ENCODE peak calls at places on chromosomes 11 and 22, in six cellular contexts. P, K, H, Y, F and C are unnamed samples.

GRCh38 chr11:70519117-70519516 is 120.8 kb downstream of the CTTN start:
- DNase-seq in P (no peak), K (no peak), H (no peak), Y (no peak), F (no peak), C (no peak)

GRCh38 chr11:111910637-111911562 is 670 bp downstream of the CRYAB start:
- DNase-seq in P (no peak), K (no peak), H (no peak), Y (no peak), F (no peak), C (no peak)

GRCh38 chr11:3000032-3000961 is 8.2 kb upstream of the NAP1L4 start:
- DNase-seq in P (peak; percentile 69), K (no peak), H (peak; percentile 88), Y (no peak), F (peak; percentile 44), C (no peak)

GRCh38 chr11:74559110-74559933 is 33.1 kb upstream of the POLD3 start:
- DNase-seq in P (no peak), K (no peak), H (peak; percentile 72), Y (peak; percentile 63), F (no peak), C (no peak)

GRCh38 chr22:28329582-28330073 is 350.0 kb downstream of the TTC28 start:
- DNase-seq in P (no peak), K (no peak), H (no peak), Y (no peak), F (no peak), C (no peak)

GRCh38 chr11:10550988-10551657 is 10.1 kb upstream of the RNF141 start:
- DNase-seq in P (no peak), K (no peak), H (no peak), Y (no peak), F (no peak), C (no peak)

GRCh38 chr11:32829157-32829679 is 509 bp upstream of the PRRG4 start:
- DNase-seq in P (no peak), K (no peak), H (no peak), Y (no peak), F (no peak), C (no peak)

GRCh38 chr11:114377612-114378267 is 22.6 kb downstream of the C11orf71 start:
- DNase-seq in P (no peak), K (no peak), H (no peak), Y (no peak), F (no peak), C (no peak)

GRCh38 chr22:43884600-43885318 is 7.1 kb downstream of the PNPLA5 start:
- DNase-seq in P (peak; percentile 82), K (no peak), H (peak; percentile 50), Y (no peak), F (peak; percentile 95), C (no peak)

GRCh38 chr22:38921126-38921525 is 36.3 kb upstream of the APOBEC3A start:
- DNase-seq in P (no peak), K (no peak), H (peak; percentile 93), Y (no peak), F (no peak), C (no peak)

GRCh38 chr11:94322501-94322900 is 18.1 kb downstream of the IZUMO1R start:
- DNase-seq in P (no peak), K (no peak), H (no peak), Y (no peak), F (no peak), C (no peak)

GRCh38 chr11:57680552-57680874 is 12.6 kb downstream of the ZDHHC5 start:
- DNase-seq in P (no peak), K (no peak), H (no peak), Y (no peak), F (no peak), C (no peak)

GRCh38 chr11:28606930-28607329 is 498.7 kb downstream of the METTL15 start:
- DNase-seq in P (no peak), K (no peak), H (no peak), Y (no peak), F (peak; percentile 26), C (no peak)

GRCh38 chr11:8227156-8228152 is 36.2 kb downstream of the LMO1 start:
- DNase-seq in P (peak; percentile 51), K (no peak), H (no peak), Y (no peak), F (no peak), C (no peak)

GRCh38 chr11:124536520-124536919 is 6.9 kb downstream of the OR8B12 start:
- DNase-seq in P (no peak), K (no peak), H (peak; percentile 48), Y (no peak), F (peak; percentile 30), C (no peak)

GRCh38 chr22:35192121-35192918 is 65.0 kb upstream of the HMGXB4 start:
- DNase-seq in P (no peak), K (no peak), H (no peak), Y (no peak), F (no peak), C (no peak)

GRCh38 chr11:77203901-77204755 is 76.1 kb downstream of the MYO7A start:
- DNase-seq in P (peak; percentile 41), K (no peak), H (no peak), Y (no peak), F (peak; percentile 52), C (no peak)

GRCh38 chr11:95301497-95301896 is 70.5 kb upstream of the SESN3 start:
- DNase-seq in P (no peak), K (no peak), H (peak; percentile 38), Y (no peak), F (no peak), C (no peak)